ENCODE peak calls at places on chromosomes 12 and 14, in six cellular contexts. One of them, this sample, is unnamed.

GRCh38 chr14:103144085-103144484 is 20.8 kb downstream of the TNFAIP2 start:
- DNase-seq in GM12878: no peak
- DNase-seq in K562: no peak
- DNase-seq in HCT116: no peak
- DNase-seq in HepG2: no peak
- DNase-seq in H1: no peak
- DNase-seq in this sample: no peak

GRCh38 chr12:109389146-109389545 is 41.4 kb downstream of the MYO1H start:
- DNase-seq in HepG2: peak
- DNase-seq in HCT116: no peak
- DNase-seq in K562: peak
- DNase-seq in H1: no peak
- DNase-seq in GM12878: no peak
- DNase-seq in this sample: no peak

GRCh38 chr14:67622675-67623074 is 3.0 kb downstream of the ARG2 start:
- DNase-seq in HepG2: peak
- DNase-seq in HCT116: no peak
- DNase-seq in K562: peak
- DNase-seq in H1: no peak
- DNase-seq in GM12878: no peak
- DNase-seq in this sample: no peak

GRCh38 chr14:43503508-43503907 is 1003.6 kb downstream of the FSCB start:
- DNase-seq in GM12878: no peak
- DNase-seq in HepG2: peak
- DNase-seq in K562: no peak
- DNase-seq in HCT116: no peak
- DNase-seq in H1: no peak
- DNase-seq in this sample: no peak

GRCh38 chr14:28308727-28309126 is 457.9 kb upstream of the FOXG1 start:
- DNase-seq in H1: no peak
- DNase-seq in HepG2: no peak
- DNase-seq in K562: no peak
- DNase-seq in GM12878: no peak
- DNase-seq in HCT116: no peak
- DNase-seq in this sample: no peak

GRCh38 chr14:100755649-100756048 is 29.0 kb downstream of the DLK1 start:
- DNase-seq in K562: peak
- DNase-seq in HepG2: no peak
- DNase-seq in GM12878: no peak
- DNase-seq in H1: no peak
- DNase-seq in HCT116: peak
- DNase-seq in this sample: no peak

GRCh38 chr12:25072901-25073645 is 121.9 kb downstream of the DNAI7 start:
- DNase-seq in H1: no peak
- DNase-seq in K562: no peak
- DNase-seq in HepG2: no peak
- DNase-seq in GM12878: no peak
- DNase-seq in HCT116: no peak
- DNase-seq in this sample: no peak

GRCh38 chr14:37122919-37123639 is 49.3 kb downstream of the SLC25A21 start:
- DNase-seq in K562: no peak
- DNase-seq in HCT116: no peak
- DNase-seq in HepG2: no peak
- DNase-seq in GM12878: no peak
- DNase-seq in H1: no peak
- DNase-seq in this sample: no peak

GRCh38 chr12:57171668-57172067 is 24.2 kb upstream of the LRP1-AS start:
- DNase-seq in GM12878: no peak
- DNase-seq in H1: no peak
- DNase-seq in HepG2: no peak
- DNase-seq in K562: no peak
- DNase-seq in HCT116: no peak
- DNase-seq in this sample: no peak

GRCh38 chr12:46342562-46343033 is 30.0 kb downstream of the SLC38A2 start:
- DNase-seq in K562: no peak
- DNase-seq in GM12878: no peak
- DNase-seq in HCT116: peak
- DNase-seq in HepG2: peak
- DNase-seq in H1: peak
- DNase-seq in this sample: no peak

DNA sequence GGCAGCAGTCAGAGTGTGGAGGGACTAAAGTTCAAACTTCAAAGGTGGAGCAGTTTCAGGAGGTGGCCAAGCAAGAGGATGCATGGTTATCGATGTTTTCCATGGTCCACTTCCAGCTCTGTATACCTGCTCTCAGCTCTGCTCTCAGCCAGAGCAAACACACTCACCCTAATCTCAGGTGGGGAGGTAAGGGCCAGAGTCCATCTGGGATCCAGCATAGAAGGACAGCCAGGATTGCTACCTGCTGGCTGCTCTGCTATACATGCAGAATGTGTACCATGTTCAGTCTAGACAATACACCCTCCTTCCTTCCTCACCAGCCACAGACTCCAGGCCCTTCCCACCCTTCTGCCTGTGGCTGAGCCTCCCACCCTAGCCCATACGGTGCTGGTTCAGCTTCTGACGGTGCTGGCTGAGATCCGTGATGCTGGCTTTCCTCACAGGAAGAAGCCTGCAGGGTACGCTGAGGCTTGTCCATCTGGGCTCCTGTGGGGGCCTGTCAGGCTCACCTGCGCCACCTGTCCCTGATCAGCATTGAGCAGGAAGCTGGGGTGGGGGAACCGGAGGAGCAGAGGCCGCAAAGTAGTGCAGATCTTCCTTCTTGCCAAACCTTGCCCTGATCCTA is 2.4 kb downstream of the CBLN3 start:
- DNase-seq in HepG2: peak
- DNase-seq in GM12878: no peak
- DNase-seq in K562: no peak
- DNase-seq in HCT116: no peak
- DNase-seq in H1: no peak
- DNase-seq in this sample: no peak
- TF ChIP-seq ZNF274 in HepG2: no peak
- TF ChIP-seq ZNF274 in GM12878: no peak
- TF ChIP-seq ZNF274 in K562: no peak
- TF ChIP-seq ZNF274 in HCT116: no peak
- TF ChIP-seq ZNF274 in H1: no peak
- TF ChIP-seq ZNF274 in this sample: no peak

DNA sequence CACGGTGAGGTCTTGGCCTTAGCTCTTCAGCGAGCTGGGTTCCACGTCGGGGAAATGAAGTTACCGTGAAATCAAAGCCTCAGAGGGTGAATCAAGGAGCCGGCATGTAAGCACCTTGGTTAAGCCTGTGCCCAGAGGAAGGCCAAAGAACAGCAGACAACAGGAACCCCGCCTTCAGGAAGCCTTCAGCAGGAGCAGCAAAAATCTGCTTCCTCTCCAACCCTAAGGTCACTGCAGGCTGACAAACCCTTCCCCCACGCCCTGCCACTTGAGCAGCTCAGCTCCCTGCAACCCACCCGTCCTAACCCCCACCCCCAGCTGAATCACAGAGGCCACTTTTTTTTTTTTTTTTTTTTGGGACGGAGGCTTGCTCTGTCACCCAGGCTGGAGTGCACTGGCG is 72.9 kb upstream of the LTA4H start:
- DNase-seq in K562: no peak
- DNase-seq in HCT116: no peak
- DNase-seq in HepG2: no peak
- DNase-seq in H1: no peak
- DNase-seq in GM12878: no peak
- DNase-seq in this sample: peak
- TF ChIP-seq ZNF274 in K562: no peak
- TF ChIP-seq ZNF274 in HCT116: no peak
- TF ChIP-seq ZNF274 in HepG2: no peak
- TF ChIP-seq ZNF274 in H1: no peak
- TF ChIP-seq ZNF274 in GM12878: no peak
- TF ChIP-seq ZNF274 in this sample: no peak

GRCh38 chr12:96375841-96376249 is 24.4 kb downstream of the CDK17 start:
- DNase-seq in HepG2: no peak
- DNase-seq in HCT116: no peak
- DNase-seq in K562: peak
- DNase-seq in GM12878: peak
- DNase-seq in H1: no peak
- DNase-seq in this sample: no peak
- TF ChIP-seq ZNF274 in HepG2: no peak
- TF ChIP-seq ZNF274 in HCT116: no peak
- TF ChIP-seq ZNF274 in K562: no peak
- TF ChIP-seq ZNF274 in GM12878: no peak
- TF ChIP-seq ZNF274 in H1: no peak
- TF ChIP-seq ZNF274 in this sample: no peak

GRCh38 chr12:132475304-132476037 is 14.5 kb upstream of the FBRSL1 start:
- DNase-seq in K562: peak
- DNase-seq in GM12878: no peak
- DNase-seq in HepG2: no peak
- DNase-seq in H1: no peak
- DNase-seq in HCT116: no peak
- DNase-seq in this sample: no peak
- TF ChIP-seq ZNF274 in K562: no peak
- TF ChIP-seq ZNF274 in GM12878: no peak
- TF ChIP-seq ZNF274 in HepG2: no peak
- TF ChIP-seq ZNF274 in H1: no peak
- TF ChIP-seq ZNF274 in HCT116: no peak
- TF ChIP-seq ZNF274 in this sample: no peak

GRCh38 chr12:67498981-67499380 is 149.6 kb upstream of the DYRK2 start:
- DNase-seq in H1: no peak
- DNase-seq in HepG2: no peak
- DNase-seq in K562: no peak
- DNase-seq in GM12878: no peak
- DNase-seq in HCT116: no peak
- DNase-seq in this sample: no peak
- TF ChIP-seq ZNF274 in H1: no peak
- TF ChIP-seq ZNF274 in HepG2: no peak
- TF ChIP-seq ZNF274 in K562: no peak
- TF ChIP-seq ZNF274 in GM12878: no peak
- TF ChIP-seq ZNF274 in HCT116: no peak
- TF ChIP-seq ZNF274 in this sample: no peak

DNA sequence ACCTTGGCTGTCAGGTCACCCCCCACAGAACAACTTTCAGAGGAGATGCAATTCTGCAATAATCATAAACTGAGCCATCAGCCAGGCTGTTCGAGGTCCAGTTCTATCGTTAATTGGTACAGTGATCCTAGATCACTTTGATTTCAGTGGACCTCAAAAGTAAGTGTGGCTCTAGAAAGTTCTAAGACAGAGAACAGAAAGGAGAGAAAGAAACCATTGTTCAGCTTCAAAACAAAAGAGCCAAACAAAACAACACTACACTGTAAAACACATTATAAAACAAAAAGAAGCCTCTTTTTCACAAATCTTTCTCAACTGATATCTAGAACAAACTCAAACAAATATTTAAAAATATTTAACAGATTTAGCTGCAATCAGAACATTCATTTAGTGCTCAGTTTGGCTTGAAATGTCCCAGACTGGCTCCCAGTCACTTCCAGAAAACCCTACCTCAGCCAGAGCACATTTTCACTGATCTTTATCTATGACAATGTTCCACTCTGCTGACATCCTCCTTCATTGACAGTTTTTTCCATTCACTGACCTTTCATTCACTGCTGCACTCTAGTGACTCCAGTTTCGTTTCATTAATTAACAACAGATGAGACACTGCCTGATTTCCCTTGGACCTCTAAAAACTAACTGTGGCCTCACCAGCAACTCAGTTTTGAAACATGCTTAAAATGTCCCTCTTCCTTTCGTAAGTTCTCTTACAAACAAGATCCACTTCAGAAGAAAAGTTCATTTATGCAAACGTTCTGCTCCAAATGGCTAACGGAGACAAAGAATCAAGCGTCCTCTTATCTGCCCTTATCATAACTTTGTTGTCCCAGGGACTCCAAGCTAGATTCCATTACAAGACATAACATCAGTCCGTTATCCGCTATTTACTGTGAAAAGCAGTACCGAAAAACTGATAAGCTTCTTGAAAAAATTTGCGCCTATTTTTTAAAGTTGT is 56.8 kb downstream of the DUSP16 start:
- DNase-seq in HCT116: no peak
- DNase-seq in K562: peak
- DNase-seq in H1: peak
- DNase-seq in HepG2: peak
- DNase-seq in GM12878: peak
- DNase-seq in this sample: no peak
- TF ChIP-seq ZNF274 in HCT116: no peak
- TF ChIP-seq ZNF274 in K562: no peak
- TF ChIP-seq ZNF274 in H1: no peak
- TF ChIP-seq ZNF274 in HepG2: no peak
- TF ChIP-seq ZNF274 in GM12878: no peak
- TF ChIP-seq ZNF274 in this sample: no peak

GRCh38 chr12:19398376-19399363 is 40.6 kb upstream of the AEBP2 start:
- DNase-seq in GM12878: no peak
- DNase-seq in H1: no peak
- DNase-seq in HepG2: no peak
- DNase-seq in HCT116: no peak
- DNase-seq in K562: no peak
- DNase-seq in this sample: no peak

GRCh38 chr12:19404232-19404880 is 34.9 kb upstream of the AEBP2 start:
- DNase-seq in H1: no peak
- DNase-seq in HCT116: no peak
- DNase-seq in HepG2: no peak
- DNase-seq in K562: no peak
- DNase-seq in GM12878: no peak
- DNase-seq in this sample: no peak

GRCh38 chr12:19402211-19402610 is 37.1 kb upstream of the AEBP2 start:
- DNase-seq in GM12878: no peak
- DNase-seq in H1: no peak
- DNase-seq in HepG2: peak
- DNase-seq in K562: no peak
- DNase-seq in HCT116: no peak
- DNase-seq in this sample: no peak

GRCh38 chr12:19397534-19397933 is 41.8 kb upstream of the AEBP2 start:
- DNase-seq in HepG2: no peak
- DNase-seq in GM12878: no peak
- DNase-seq in K562: no peak
- DNase-seq in HCT116: no peak
- DNase-seq in H1: no peak
- DNase-seq in this sample: no peak

DNA sequence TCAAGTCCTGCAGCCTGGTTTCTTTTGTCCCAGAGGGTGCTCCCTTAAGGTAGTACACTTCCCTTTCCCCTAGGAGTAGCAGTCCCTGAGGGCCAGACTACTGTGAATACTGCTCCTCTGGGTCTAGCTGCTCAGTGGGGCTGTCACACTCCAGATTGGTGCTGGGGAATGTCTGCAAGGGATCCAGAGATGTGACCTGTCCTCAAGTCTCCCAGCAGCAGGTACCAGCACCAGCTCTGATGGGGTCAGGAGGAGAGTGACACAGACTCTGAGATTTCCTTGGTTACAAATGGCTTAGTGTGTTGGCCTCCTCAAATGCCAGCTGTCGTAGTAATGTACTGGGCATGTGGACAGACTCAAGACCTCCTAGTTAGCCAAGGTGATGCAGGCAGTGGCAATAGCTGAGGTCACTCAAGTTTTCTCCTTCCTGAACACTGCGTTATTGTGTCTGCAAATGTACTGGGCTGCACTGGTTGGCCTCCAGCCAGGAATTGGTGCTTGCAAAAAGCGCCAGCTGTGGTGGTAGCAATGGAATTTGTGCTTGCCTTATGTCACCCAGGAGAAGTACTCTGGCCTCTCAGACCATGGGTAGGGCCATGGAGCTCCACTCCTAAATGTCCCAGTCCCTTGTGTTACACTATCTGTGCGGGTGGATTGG is 36.4 kb upstream of the AEBP2 start:
- DNase-seq in HepG2: peak
- DNase-seq in K562: no peak
- DNase-seq in GM12878: no peak
- DNase-seq in H1: no peak
- DNase-seq in HCT116: no peak
- DNase-seq in this sample: no peak
- TF ChIP-seq ZNF274 in HepG2: no peak
- TF ChIP-seq ZNF274 in K562: no peak
- TF ChIP-seq ZNF274 in GM12878: no peak
- TF ChIP-seq ZNF274 in H1: no peak
- TF ChIP-seq ZNF274 in HCT116: no peak
- TF ChIP-seq ZNF274 in this sample: no peak